ENCODE peak calls at places on chromosomes 3 and 15, in seven cellular contexts. One of them, this sample, is unnamed. For H3K4me1, the result is how much of the 10 kb centered on the place peaks cover.

GRCh38 chr3:37833790-37834189 is 27.9 kb upstream of the CTDSPL start:
- DNase-seq in left ventricle myocardium inferior: no peak
- DNase-seq in kidney: no peak
- DNase-seq in ovary: no peak
- DNase-seq in transverse colon: no peak
- DNase-seq in Caco-2: no peak
- DNase-seq in neuronal stem cell: no peak
- DNase-seq in this sample: no peak

GRCh38 chr15:33022629-33023028 is 171.9 kb downstream of the FMN1 start:
- DNase-seq in Caco-2: no peak
- DNase-seq in transverse colon: peak
- DNase-seq in ovary: no peak
- DNase-seq in left ventricle myocardium inferior: peak
- DNase-seq in neuronal stem cell: no peak
- DNase-seq in kidney: no peak
- DNase-seq in this sample: no peak

GRCh38 chr3:8968375-8968882 is 5.2 kb upstream of the RAD18 start:
- DNase-seq in kidney: no peak
- DNase-seq in ovary: no peak
- DNase-seq in transverse colon: no peak
- DNase-seq in neuronal stem cell: no peak
- DNase-seq in Caco-2: no peak
- DNase-seq in left ventricle myocardium inferior: no peak
- DNase-seq in this sample: peak

GRCh38 chr15:62242999-62243398 is 77.9 kb upstream of the C2CD4B start:
- DNase-seq in left ventricle myocardium inferior: no peak
- DNase-seq in Caco-2: no peak
- DNase-seq in neuronal stem cell: no peak
- DNase-seq in kidney: no peak
- DNase-seq in ovary: no peak
- DNase-seq in transverse colon: no peak
- DNase-seq in this sample: no peak

GRCh38 chr3:58043933-58044332 is 35.7 kb downstream of the FLNB start:
- DNase-seq in neuronal stem cell: no peak
- DNase-seq in ovary: no peak
- DNase-seq in transverse colon: no peak
- DNase-seq in left ventricle myocardium inferior: no peak
- DNase-seq in kidney: no peak
- DNase-seq in Caco-2: no peak
- DNase-seq in this sample: no peak

GRCh38 chr3:117526485-117527079 is 817.0 kb downstream of the TUSC7 start:
- DNase-seq in transverse colon: peak
- DNase-seq in ovary: peak
- DNase-seq in kidney: no peak
- DNase-seq in neuronal stem cell: no peak
- DNase-seq in Caco-2: no peak
- DNase-seq in left ventricle myocardium inferior: no peak
- DNase-seq in this sample: no peak

GRCh38 chr3:46936733-46937250 is 39.8 kb downstream of the CCDC12 start:
- DNase-seq in transverse colon: peak
- DNase-seq in kidney: peak
- DNase-seq in left ventricle myocardium inferior: no peak
- DNase-seq in ovary: no peak
- DNase-seq in Caco-2: no peak
- DNase-seq in neuronal stem cell: no peak
- DNase-seq in this sample: no peak

GRCh38 chr3:100634493-100635272 is 25.3 kb downstream of the ADGRG7 start:
- DNase-seq in transverse colon: peak
- DNase-seq in kidney: peak
- DNase-seq in neuronal stem cell: no peak
- DNase-seq in ovary: no peak
- DNase-seq in left ventricle myocardium inferior: no peak
- DNase-seq in Caco-2: peak
- DNase-seq in this sample: no peak

GRCh38 chr3:109806929-109807328 is 469.6 kb upstream of the DPPA4 start:
- DNase-seq in Caco-2: no peak
- DNase-seq in transverse colon: no peak
- DNase-seq in neuronal stem cell: no peak
- DNase-seq in left ventricle myocardium inferior: no peak
- DNase-seq in ovary: no peak
- DNase-seq in kidney: no peak
- DNase-seq in this sample: no peak

GRCh38 chr3:123365450-123366143 is 83.3 kb downstream of the ADCY5 start:
- DNase-seq in transverse colon: no peak
- DNase-seq in kidney: no peak
- DNase-seq in neuronal stem cell: no peak
- DNase-seq in left ventricle myocardium inferior: no peak
- DNase-seq in ovary: no peak
- DNase-seq in Caco-2: no peak
- DNase-seq in this sample: no peak

GRCh38 chr15:77748078-77749064 is 115.7 kb upstream of the LINGO1 start:
- DNase-seq in Caco-2: no peak
- DNase-seq in transverse colon: no peak
- DNase-seq in ovary: no peak
- DNase-seq in neuronal stem cell: no peak
- DNase-seq in kidney: no peak
- DNase-seq in left ventricle myocardium inferior: no peak
- DNase-seq in this sample: no peak

GRCh38 chr3:102510663-102511062 is 75.8 kb downstream of the ZPLD1 start:
- DNase-seq in Caco-2: no peak
- DNase-seq in left ventricle myocardium inferior: no peak
- DNase-seq in neuronal stem cell: no peak
- DNase-seq in ovary: no peak
- DNase-seq in kidney: no peak
- DNase-seq in transverse colon: no peak
- DNase-seq in this sample: no peak

GRCh38 chr3:126568776-126569342 is 10.1 kb upstream of the C3orf22 start:
- DNase-seq in ovary: no peak
- DNase-seq in left ventricle myocardium inferior: no peak
- DNase-seq in Caco-2: no peak
- DNase-seq in transverse colon: no peak
- DNase-seq in kidney: no peak
- DNase-seq in neuronal stem cell: no peak
- DNase-seq in this sample: peak

GRCh38 chr3:146382386-146382785 is 87.0 kb downstream of the PLSCR2 start:
- DNase-seq in Caco-2: peak
- DNase-seq in ovary: no peak
- DNase-seq in kidney: no peak
- DNase-seq in transverse colon: peak
- DNase-seq in neuronal stem cell: no peak
- DNase-seq in left ventricle myocardium inferior: no peak
- DNase-seq in this sample: no peak

GRCh38 chr15:55917881-55918296 is 75.5 kb downstream of the NEDD4 start:
- DNase-seq in neuronal stem cell: no peak
- DNase-seq in kidney: no peak
- DNase-seq in ovary: peak
- DNase-seq in transverse colon: peak
- DNase-seq in Caco-2: no peak
- DNase-seq in left ventricle myocardium inferior: no peak
- DNase-seq in this sample: no peak

GRCh38 chr3:61452536-61452991 is 108.8 kb upstream of the PTPRG start:
- DNase-seq in transverse colon: no peak
- DNase-seq in neuronal stem cell: no peak
- DNase-seq in left ventricle myocardium inferior: no peak
- DNase-seq in ovary: no peak
- DNase-seq in Caco-2: no peak
- DNase-seq in kidney: no peak
- DNase-seq in this sample: no peak

GRCh38 chr15:72198410-72199270 is 1.1 kb upstream of the GRAMD2A start:
- DNase-seq in neuronal stem cell: no peak
- DNase-seq in left ventricle myocardium inferior: no peak
- DNase-seq in transverse colon: no peak
- DNase-seq in ovary: no peak
- DNase-seq in kidney: no peak
- DNase-seq in Caco-2: no peak
- DNase-seq in this sample: no peak

DNA sequence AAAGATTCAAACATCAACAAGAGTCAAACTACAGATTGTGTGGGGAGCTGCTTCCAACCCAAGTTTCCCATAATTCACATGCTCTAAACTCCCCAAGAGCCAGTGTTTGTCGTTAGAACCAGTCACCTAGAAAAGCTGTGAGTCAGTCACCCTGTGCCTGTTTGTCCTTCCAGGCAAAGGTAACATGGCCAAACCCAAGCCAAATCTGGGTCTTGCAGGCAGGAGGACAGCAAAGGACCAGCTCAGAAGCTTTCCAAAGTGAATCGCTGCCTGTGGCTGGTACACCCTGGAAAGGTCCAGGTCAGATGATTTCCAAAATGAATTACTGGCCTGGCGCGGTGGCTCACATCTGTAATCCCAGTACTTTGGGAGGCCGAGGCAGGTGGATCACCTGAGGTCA is 251.5 kb downstream of the FAM43A start:
- DNase-seq in transverse colon: no peak
- DNase-seq in Caco-2: no peak
- DNase-seq in left ventricle myocardium inferior: no peak
- DNase-seq in ovary: no peak
- DNase-seq in kidney: no peak
- DNase-seq in neuronal stem cell: no peak
- DNase-seq in this sample: no peak
- H3K4me1 ChIP-seq in transverse colon: under half
- H3K4me1 ChIP-seq in Caco-2: under half
- H3K4me1 ChIP-seq in left ventricle myocardium inferior: under half
- H3K4me1 ChIP-seq in ovary: under half
- H3K4me1 ChIP-seq in kidney: under half
- H3K4me1 ChIP-seq in neuronal stem cell: under half
- H3K4me1 ChIP-seq in this sample: under half

GRCh38 chr15:40332138-40332781 is 8.5 kb downstream of the CCDC9B start:
- DNase-seq in transverse colon: peak
- DNase-seq in ovary: no peak
- DNase-seq in kidney: peak
- DNase-seq in neuronal stem cell: no peak
- DNase-seq in Caco-2: no peak
- DNase-seq in left ventricle myocardium inferior: no peak
- DNase-seq in this sample: no peak

GRCh38 chr15:40330368-40330836 is 6.9 kb downstream of the INAFM2 start:
- DNase-seq in kidney: peak
- DNase-seq in left ventricle myocardium inferior: no peak
- DNase-seq in transverse colon: peak
- DNase-seq in ovary: peak
- DNase-seq in Caco-2: no peak
- DNase-seq in neuronal stem cell: no peak
- DNase-seq in this sample: no peak

GRCh38 chr15:40329804-40330203 is 6.3 kb downstream of the INAFM2 start:
- DNase-seq in left ventricle myocardium inferior: no peak
- DNase-seq in transverse colon: no peak
- DNase-seq in ovary: no peak
- DNase-seq in kidney: no peak
- DNase-seq in neuronal stem cell: no peak
- DNase-seq in Caco-2: no peak
- DNase-seq in this sample: no peak

GRCh38 chr15:40331637-40332036 is 8.1 kb downstream of the INAFM2 start:
- DNase-seq in left ventricle myocardium inferior: no peak
- DNase-seq in neuronal stem cell: no peak
- DNase-seq in ovary: no peak
- DNase-seq in transverse colon: no peak
- DNase-seq in kidney: no peak
- DNase-seq in Caco-2: no peak
- DNase-seq in this sample: no peak

DNA sequence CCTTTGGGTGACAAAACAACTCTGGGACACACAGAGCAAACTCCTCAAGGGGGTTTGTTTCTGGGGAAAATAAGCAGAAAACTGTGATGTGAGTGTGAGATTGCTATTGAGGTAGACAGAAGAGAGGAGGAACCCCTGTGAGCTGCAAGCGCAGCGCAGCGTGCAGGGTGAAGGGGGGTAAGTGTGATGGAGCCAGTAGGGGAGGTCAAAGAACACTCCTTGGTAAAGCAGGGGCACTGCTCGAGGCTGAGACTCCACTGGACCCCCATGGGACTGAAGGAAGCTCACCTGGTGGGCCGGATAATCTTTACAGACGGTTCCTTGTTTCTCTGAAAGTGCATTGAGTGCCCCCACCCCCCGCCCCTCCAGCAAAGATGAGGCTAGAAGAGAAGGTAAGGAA is 7.5 kb downstream of the INAFM2 start:
- DNase-seq in transverse colon: no peak
- DNase-seq in left ventricle myocardium inferior: no peak
- DNase-seq in kidney: peak
- DNase-seq in neuronal stem cell: no peak
- DNase-seq in Caco-2: no peak
- DNase-seq in ovary: no peak
- DNase-seq in this sample: no peak
- H3K4me1 ChIP-seq in transverse colon: half or more
- H3K4me1 ChIP-seq in left ventricle myocardium inferior: half or more
- H3K4me1 ChIP-seq in kidney: under half
- H3K4me1 ChIP-seq in neuronal stem cell: under half
- H3K4me1 ChIP-seq in Caco-2: under half
- H3K4me1 ChIP-seq in ovary: under half
- H3K4me1 ChIP-seq in this sample: half or more

GRCh38 chr3:142777927-142778326 is 54.1 kb downstream of the TRPC1 start:
- DNase-seq in ovary: no peak
- DNase-seq in transverse colon: no peak
- DNase-seq in kidney: no peak
- DNase-seq in neuronal stem cell: no peak
- DNase-seq in left ventricle myocardium inferior: no peak
- DNase-seq in Caco-2: no peak
- DNase-seq in this sample: no peak
- H3K4me1 ChIP-seq in ovary: under half
- H3K4me1 ChIP-seq in transverse colon: under half
- H3K4me1 ChIP-seq in kidney: under half
- H3K4me1 ChIP-seq in neuronal stem cell: under half
- H3K4me1 ChIP-seq in left ventricle myocardium inferior: under half
- H3K4me1 ChIP-seq in Caco-2: under half
- H3K4me1 ChIP-seq in this sample: under half

GRCh38 chr3:158100681-158101080 is 5.5 kb downstream of the SHOX2 start:
- DNase-seq in ovary: no peak
- DNase-seq in neuronal stem cell: no peak
- DNase-seq in kidney: no peak
- DNase-seq in left ventricle myocardium inferior: no peak
- DNase-seq in Caco-2: no peak
- DNase-seq in transverse colon: no peak
- DNase-seq in this sample: no peak

GRCh38 chr3:158103131-158103955 is 2.9 kb downstream of the SHOX2 start:
- DNase-seq in Caco-2: no peak
- DNase-seq in transverse colon: peak
- DNase-seq in kidney: peak
- DNase-seq in neuronal stem cell: no peak
- DNase-seq in ovary: peak
- DNase-seq in left ventricle myocardium inferior: no peak
- DNase-seq in this sample: no peak

GRCh38 chr3:158102660-158103085 is 3.5 kb downstream of the SHOX2 start:
- DNase-seq in transverse colon: no peak
- DNase-seq in kidney: no peak
- DNase-seq in neuronal stem cell: no peak
- DNase-seq in Caco-2: no peak
- DNase-seq in ovary: no peak
- DNase-seq in left ventricle myocardium inferior: no peak
- DNase-seq in this sample: no peak

GRCh38 chr3:158101330-158102218 is 4.6 kb downstream of the SHOX2 start:
- DNase-seq in ovary: no peak
- DNase-seq in left ventricle myocardium inferior: no peak
- DNase-seq in transverse colon: no peak
- DNase-seq in Caco-2: no peak
- DNase-seq in kidney: no peak
- DNase-seq in neuronal stem cell: no peak
- DNase-seq in this sample: no peak

DNA sequence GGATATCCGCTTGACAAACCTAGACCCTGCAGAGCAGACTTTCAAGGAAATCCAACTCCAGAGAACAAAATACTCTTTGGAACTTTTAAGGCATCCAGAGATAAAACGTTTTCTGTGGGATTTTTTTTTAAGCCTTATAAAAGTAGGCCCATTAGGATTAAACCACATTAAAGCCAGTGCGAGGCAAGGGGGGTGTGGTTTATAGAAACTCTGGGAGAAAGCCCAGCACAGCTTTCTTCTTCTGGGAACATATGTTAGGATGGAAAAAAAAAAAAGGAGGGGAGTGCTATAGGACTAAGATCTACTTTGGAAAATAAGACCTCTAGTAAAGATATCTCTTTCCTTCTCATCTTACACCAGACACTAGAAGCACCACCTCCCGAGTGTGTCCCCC is 4.0 kb downstream of the SHOX2 start:
- DNase-seq in Caco-2: no peak
- DNase-seq in ovary: no peak
- DNase-seq in kidney: no peak
- DNase-seq in neuronal stem cell: no peak
- DNase-seq in left ventricle myocardium inferior: no peak
- DNase-seq in transverse colon: no peak
- DNase-seq in this sample: no peak
- H3K4me1 ChIP-seq in Caco-2: under half
- H3K4me1 ChIP-seq in ovary: under half
- H3K4me1 ChIP-seq in kidney: under half
- H3K4me1 ChIP-seq in neuronal stem cell: under half
- H3K4me1 ChIP-seq in left ventricle myocardium inferior: half or more
- H3K4me1 ChIP-seq in transverse colon: half or more
- H3K4me1 ChIP-seq in this sample: half or more

This sample was measured in esophagus muscularis mucosa.